ENCODE peak calls at places on chromosomes 1 and 21, in four cellular contexts. U, K, H and P are unnamed samples.

GRCh38 chr21:41641821-41642368 is 125.0 kb downstream of the RIPK4 start:
- DNase-seq in U (peak), K (peak), H (no peak), P (no peak)

GRCh38 chr1:192724670-192725069 is 84.2 kb upstream of the RGS2 start:
- DNase-seq in U (no peak), K (no peak), H (no peak), P (no peak)

GRCh38 chr1:113792986-113793385 is 19.3 kb downstream of the RSBN1 start:
- DNase-seq in U (no peak), K (peak), H (no peak), P (no peak)

GRCh38 chr1:199173356-199173755 is 534.5 kb downstream of the PTPRC start:
- DNase-seq in U (no peak), K (no peak), H (no peak), P (no peak)

GRCh38 chr21:33238146-33238545 is 8.4 kb downstream of the IFNAR2 start:
- DNase-seq in U (no peak), K (no peak), H (no peak), P (no peak)

GRCh38 chr21:33884361-33885157 is 31.0 kb downstream of the ATP5PO start:
- DNase-seq in U (no peak), K (peak), H (no peak), P (no peak)

GRCh38 chr1:59295603-59296002 is 1.3 kb upstream of the FGGY start:
- DNase-seq in U (no peak), K (no peak), H (peak), P (no peak)

GRCh38 chr1:86435327-86435726 is 11.4 kb downstream of the CLCA2 start:
- DNase-seq in U (no peak), K (no peak), H (no peak), P (no peak)

GRCh38 chr1:203628185-203628996 is 1.8 kb downstream of the ATP2B4 start:
- DNase-seq in U (peak), K (peak), H (no peak), P (no peak)

GRCh38 chr1:203547147-203547546 is 53.2 kb downstream of the OPTC start:
- DNase-seq in U (no peak), K (no peak), H (no peak), P (no peak)

GRCh38 chr1:28950449-28950848 is 36.1 kb downstream of the EPB41 start:
- DNase-seq in U (no peak), K (no peak), H (no peak), P (no peak)

GRCh38 chr1:2977886-2978611 is 43.2 kb upstream of the ACTRT2 start:
- DNase-seq in U (no peak), K (no peak), H (no peak), P (no peak)

GRCh38 chr1:199508653-199509052 is 518.9 kb upstream of the NR5A2 start:
- DNase-seq in U (peak), K (no peak), H (no peak), P (no peak)

GRCh38 chr1:171817511-171818265 is 23.6 kb upstream of the DNM3 start:
- DNase-seq in U (peak), K (peak), H (peak), P (peak)

GRCh38 chr1:183069562-183070216 is 46.5 kb downstream of the LAMC1 start:
- DNase-seq in U (peak), K (no peak), H (no peak), P (no peak)